ENCODE peak calls at places on chromosomes 6 and 20, in eight cellular contexts. One of them, this sample, is unnamed.

GRCh38 chr6:134063966-134064445 is 11.6 kb upstream of the SLC2A12 start:
- DNase-seq in GM23248: peak
- DNase-seq in tibial artery: peak
- DNase-seq in HTR-8/SVneo: peak
- DNase-seq in DMS79: peak
- DNase-seq in stimulated activated CD8-positive, alpha-beta memory T cell treated with anti-CD3 and anti-CD28 coated beads, Interleukin-12 subunit alpha, Interleukin-12 subunit beta, amount 100 ng/mL, for 4 hours: peak
- DNase-seq in NAMALWA: peak
- DNase-seq in SJSA1: peak
- DNase-seq in this sample: peak

GRCh38 chr20:63705232-63706026 is 2.3 kb downstream of the ARFRP1 start:
- DNase-seq in SJSA1: no peak
- DNase-seq in NAMALWA: no peak
- DNase-seq in stimulated activated CD8-positive, alpha-beta memory T cell treated with anti-CD3 and anti-CD28 coated beads, Interleukin-12 subunit alpha, Interleukin-12 subunit beta, amount 100 ng/mL, for 4 hours: no peak
- DNase-seq in HTR-8/SVneo: no peak
- DNase-seq in GM23248: no peak
- DNase-seq in tibial artery: peak
- DNase-seq in DMS79: no peak
- DNase-seq in this sample: no peak

GRCh38 chr6:43856005-43856765 is 86.2 kb downstream of the VEGFA start:
- DNase-seq in HTR-8/SVneo: peak
- DNase-seq in SJSA1: peak
- DNase-seq in NAMALWA: no peak
- DNase-seq in DMS79: no peak
- DNase-seq in GM23248: peak
- DNase-seq in stimulated activated CD8-positive, alpha-beta memory T cell treated with anti-CD3 and anti-CD28 coated beads, Interleukin-12 subunit alpha, Interleukin-12 subunit beta, amount 100 ng/mL, for 4 hours: no peak
- DNase-seq in tibial artery: no peak
- DNase-seq in this sample: peak

GRCh38 chr20:3238616-3239025 is 369 bp downstream of the SLC4A11 start:
- DNase-seq in DMS79: peak
- DNase-seq in NAMALWA: no peak
- DNase-seq in GM23248: peak
- DNase-seq in stimulated activated CD8-positive, alpha-beta memory T cell treated with anti-CD3 and anti-CD28 coated beads, Interleukin-12 subunit alpha, Interleukin-12 subunit beta, amount 100 ng/mL, for 4 hours: peak
- DNase-seq in HTR-8/SVneo: peak
- DNase-seq in tibial artery: no peak
- DNase-seq in SJSA1: no peak
- DNase-seq in this sample: no peak

GRCh38 chr6:158672726-158673125 is 22.9 kb downstream of the SYTL3 start:
- DNase-seq in NAMALWA: no peak
- DNase-seq in tibial artery: peak
- DNase-seq in GM23248: no peak
- DNase-seq in DMS79: no peak
- DNase-seq in SJSA1: no peak
- DNase-seq in stimulated activated CD8-positive, alpha-beta memory T cell treated with anti-CD3 and anti-CD28 coated beads, Interleukin-12 subunit alpha, Interleukin-12 subunit beta, amount 100 ng/mL, for 4 hours: no peak
- DNase-seq in HTR-8/SVneo: no peak
- DNase-seq in this sample: no peak

GRCh38 chr6:116572162-116572561 is 858 bp downstream of the RWDD1 start:
- DNase-seq in HTR-8/SVneo: peak
- DNase-seq in SJSA1: peak
- DNase-seq in tibial artery: no peak
- DNase-seq in stimulated activated CD8-positive, alpha-beta memory T cell treated with anti-CD3 and anti-CD28 coated beads, Interleukin-12 subunit alpha, Interleukin-12 subunit beta, amount 100 ng/mL, for 4 hours: no peak
- DNase-seq in GM23248: peak
- DNase-seq in DMS79: no peak
- DNase-seq in NAMALWA: peak
- DNase-seq in this sample: no peak

GRCh38 chr6:14123331-14124105 is 5.9 kb downstream of the CD83 start:
- DNase-seq in SJSA1: no peak
- DNase-seq in HTR-8/SVneo: no peak
- DNase-seq in DMS79: no peak
- DNase-seq in stimulated activated CD8-positive, alpha-beta memory T cell treated with anti-CD3 and anti-CD28 coated beads, Interleukin-12 subunit alpha, Interleukin-12 subunit beta, amount 100 ng/mL, for 4 hours: no peak
- DNase-seq in tibial artery: no peak
- DNase-seq in GM23248: peak
- DNase-seq in NAMALWA: peak
- DNase-seq in this sample: peak

GRCh38 chr6:85460951-85461805 is 11.3 kb downstream of the NT5E start:
- DNase-seq in SJSA1: no peak
- DNase-seq in HTR-8/SVneo: no peak
- DNase-seq in stimulated activated CD8-positive, alpha-beta memory T cell treated with anti-CD3 and anti-CD28 coated beads, Interleukin-12 subunit alpha, Interleukin-12 subunit beta, amount 100 ng/mL, for 4 hours: no peak
- DNase-seq in DMS79: no peak
- DNase-seq in GM23248: peak
- DNase-seq in NAMALWA: peak
- DNase-seq in tibial artery: no peak
- DNase-seq in this sample: peak

This sample was measured in dermis microvascular lymphatic vessel endothelial cell.